ENCODE peak calls at places on chromosomes 1 and 21, in four cellular contexts. One of them, this sample, is unnamed.

GRCh38 chr1:173853074-173853473 is 14.7 kb downstream of the GAS5 start:
- DNase-seq in A549: no peak
- DNase-seq in SK-N-SH: no peak
- DNase-seq in stimulated activated CD4-positive, alpha-beta T cell treated with anti-CD3 and anti-CD28 coated beads, TNF-alpha, amount 100 ng/mL, for 24 hours: no peak
- DNase-seq in this sample: no peak

GRCh38 chr1:69157046-69157756 is 410.5 kb upstream of the LRRC7 start:
- DNase-seq in stimulated activated CD4-positive, alpha-beta T cell treated with anti-CD3 and anti-CD28 coated beads, TNF-alpha, amount 100 ng/mL, for 24 hours: no peak
- DNase-seq in A549: no peak
- DNase-seq in SK-N-SH: no peak
- DNase-seq in this sample: no peak

GRCh38 chr1:20322081-20322824 is 31.6 kb downstream of the VWA5B1 start:
- DNase-seq in A549: no peak
- DNase-seq in stimulated activated CD4-positive, alpha-beta T cell treated with anti-CD3 and anti-CD28 coated beads, TNF-alpha, amount 100 ng/mL, for 24 hours: peak
- DNase-seq in SK-N-SH: no peak
- DNase-seq in this sample: no peak

GRCh38 chr1:196797891-196798290 is 21.6 kb upstream of the CFHR1 start:
- DNase-seq in SK-N-SH: no peak
- DNase-seq in stimulated activated CD4-positive, alpha-beta T cell treated with anti-CD3 and anti-CD28 coated beads, TNF-alpha, amount 100 ng/mL, for 24 hours: no peak
- DNase-seq in A549: no peak
- DNase-seq in this sample: no peak

GRCh38 chr1:222283147-222283768 is 264.6 kb downstream of the HHIPL2 start:
- DNase-seq in A549: no peak
- DNase-seq in SK-N-SH: no peak
- DNase-seq in stimulated activated CD4-positive, alpha-beta T cell treated with anti-CD3 and anti-CD28 coated beads, TNF-alpha, amount 100 ng/mL, for 24 hours: no peak
- DNase-seq in this sample: no peak

GRCh38 chr1:1889090-1889750 is 1.7 kb downstream of the GNB1 start:
- DNase-seq in stimulated activated CD4-positive, alpha-beta T cell treated with anti-CD3 and anti-CD28 coated beads, TNF-alpha, amount 100 ng/mL, for 24 hours: no peak
- DNase-seq in A549: no peak
- DNase-seq in SK-N-SH: no peak
- DNase-seq in this sample: no peak

GRCh38 chr1:168628807-168629206 is 52.4 kb downstream of the XCL1 start:
- DNase-seq in stimulated activated CD4-positive, alpha-beta T cell treated with anti-CD3 and anti-CD28 coated beads, TNF-alpha, amount 100 ng/mL, for 24 hours: no peak
- DNase-seq in A549: peak
- DNase-seq in SK-N-SH: no peak
- DNase-seq in this sample: no peak

GRCh38 chr21:30839304-30839703 is 9.7 kb upstream of the KRTAP7-1 start:
- DNase-seq in A549: no peak
- DNase-seq in SK-N-SH: peak
- DNase-seq in stimulated activated CD4-positive, alpha-beta T cell treated with anti-CD3 and anti-CD28 coated beads, TNF-alpha, amount 100 ng/mL, for 24 hours: peak
- DNase-seq in this sample: peak

GRCh38 chr1:152479792-152480595 is 30.6 kb upstream of the LCE5A start:
- DNase-seq in SK-N-SH: peak
- DNase-seq in A549: peak
- DNase-seq in stimulated activated CD4-positive, alpha-beta T cell treated with anti-CD3 and anti-CD28 coated beads, TNF-alpha, amount 100 ng/mL, for 24 hours: no peak
- DNase-seq in this sample: peak

GRCh38 chr21:45279446-45280177 is 8.1 kb downstream of the POFUT2 start:
- DNase-seq in SK-N-SH: no peak
- DNase-seq in stimulated activated CD4-positive, alpha-beta T cell treated with anti-CD3 and anti-CD28 coated beads, TNF-alpha, amount 100 ng/mL, for 24 hours: no peak
- DNase-seq in A549: no peak
- DNase-seq in this sample: no peak

GRCh38 chr1:159532922-159533321 is 2.9 kb downstream of the OR10J5 start:
- DNase-seq in stimulated activated CD4-positive, alpha-beta T cell treated with anti-CD3 and anti-CD28 coated beads, TNF-alpha, amount 100 ng/mL, for 24 hours: no peak
- DNase-seq in SK-N-SH: no peak
- DNase-seq in A549: no peak
- DNase-seq in this sample: no peak

GRCh38 chr1:25543425-25544242 is at the start of gene LDLRAP1:
- DNase-seq in SK-N-SH: peak
- DNase-seq in stimulated activated CD4-positive, alpha-beta T cell treated with anti-CD3 and anti-CD28 coated beads, TNF-alpha, amount 100 ng/mL, for 24 hours: peak
- DNase-seq in A549: peak
- DNase-seq in this sample: peak

GRCh38 chr1:41846595-41846994 is 72.1 kb downstream of the HIVEP3 start:
- DNase-seq in stimulated activated CD4-positive, alpha-beta T cell treated with anti-CD3 and anti-CD28 coated beads, TNF-alpha, amount 100 ng/mL, for 24 hours: no peak
- DNase-seq in SK-N-SH: no peak
- DNase-seq in A549: no peak
- DNase-seq in this sample: no peak

GRCh38 chr1:119376594-119376993 is 8.0 kb downstream of the HAO2 start:
- DNase-seq in SK-N-SH: no peak
- DNase-seq in A549: no peak
- DNase-seq in stimulated activated CD4-positive, alpha-beta T cell treated with anti-CD3 and anti-CD28 coated beads, TNF-alpha, amount 100 ng/mL, for 24 hours: no peak
- DNase-seq in this sample: no peak

GRCh38 chr1:31201871-31202270 is 37.8 kb downstream of the NKAIN1 start:
- DNase-seq in stimulated activated CD4-positive, alpha-beta T cell treated with anti-CD3 and anti-CD28 coated beads, TNF-alpha, amount 100 ng/mL, for 24 hours: no peak
- DNase-seq in A549: no peak
- DNase-seq in SK-N-SH: peak
- DNase-seq in this sample: no peak

GRCh38 chr1:174358786-174359453 is 88.8 kb upstream of the GPR52 start:
- DNase-seq in A549: no peak
- DNase-seq in stimulated activated CD4-positive, alpha-beta T cell treated with anti-CD3 and anti-CD28 coated beads, TNF-alpha, amount 100 ng/mL, for 24 hours: no peak
- DNase-seq in SK-N-SH: no peak
- DNase-seq in this sample: no peak

GRCh38 chr1:156422602-156423091 is 53.6 kb downstream of the RHBG start:
- DNase-seq in stimulated activated CD4-positive, alpha-beta T cell treated with anti-CD3 and anti-CD28 coated beads, TNF-alpha, amount 100 ng/mL, for 24 hours: no peak
- DNase-seq in SK-N-SH: no peak
- DNase-seq in A549: no peak
- DNase-seq in this sample: no peak

GRCh38 chr1:207619833-207620572 is 24.9 kb upstream of the CR1L start:
- DNase-seq in stimulated activated CD4-positive, alpha-beta T cell treated with anti-CD3 and anti-CD28 coated beads, TNF-alpha, amount 100 ng/mL, for 24 hours: peak
- DNase-seq in A549: peak
- DNase-seq in SK-N-SH: peak
- DNase-seq in this sample: peak

GRCh38 chr1:160256396-160257046 is 5.8 kb downstream of the DCAF8 start:
- DNase-seq in stimulated activated CD4-positive, alpha-beta T cell treated with anti-CD3 and anti-CD28 coated beads, TNF-alpha, amount 100 ng/mL, for 24 hours: no peak
- DNase-seq in SK-N-SH: no peak
- DNase-seq in A549: no peak
- DNase-seq in this sample: no peak

GRCh38 chr1:9341301-9341845 is 48.7 kb downstream of the SPSB1 start:
- DNase-seq in A549: no peak
- DNase-seq in SK-N-SH: no peak
- DNase-seq in stimulated activated CD4-positive, alpha-beta T cell treated with anti-CD3 and anti-CD28 coated beads, TNF-alpha, amount 100 ng/mL, for 24 hours: no peak
- DNase-seq in this sample: no peak

GRCh38 chr21:35649186-35649585 is 411.1 kb downstream of the SETD4 start:
- DNase-seq in SK-N-SH: no peak
- DNase-seq in A549: no peak
- DNase-seq in stimulated activated CD4-positive, alpha-beta T cell treated with anti-CD3 and anti-CD28 coated beads, TNF-alpha, amount 100 ng/mL, for 24 hours: no peak
- DNase-seq in this sample: no peak

GRCh38 chr1:165641276-165641987 is 10.4 kb downstream of the MGST3 start:
- DNase-seq in A549: no peak
- DNase-seq in stimulated activated CD4-positive, alpha-beta T cell treated with anti-CD3 and anti-CD28 coated beads, TNF-alpha, amount 100 ng/mL, for 24 hours: no peak
- DNase-seq in SK-N-SH: no peak
- DNase-seq in this sample: no peak

GRCh38 chr1:18480315-18481189 is at the start of gene KLHDC7A:
- DNase-seq in SK-N-SH: no peak
- DNase-seq in A549: peak
- DNase-seq in stimulated activated CD4-positive, alpha-beta T cell treated with anti-CD3 and anti-CD28 coated beads, TNF-alpha, amount 100 ng/mL, for 24 hours: no peak
- DNase-seq in this sample: peak

GRCh38 chr21:36263797-36264196 is 56.2 kb upstream of the MORC3 start:
- DNase-seq in stimulated activated CD4-positive, alpha-beta T cell treated with anti-CD3 and anti-CD28 coated beads, TNF-alpha, amount 100 ng/mL, for 24 hours: no peak
- DNase-seq in A549: no peak
- DNase-seq in SK-N-SH: no peak
- DNase-seq in this sample: no peak

GRCh38 chr1:76299036-76299435 is 224.5 kb downstream of the ST6GALNAC3 start:
- DNase-seq in stimulated activated CD4-positive, alpha-beta T cell treated with anti-CD3 and anti-CD28 coated beads, TNF-alpha, amount 100 ng/mL, for 24 hours: no peak
- DNase-seq in A549: no peak
- DNase-seq in SK-N-SH: no peak
- DNase-seq in this sample: no peak

GRCh38 chr1:155499953-155500621 is 62.5 kb downstream of the ASH1L start:
- DNase-seq in SK-N-SH: peak
- DNase-seq in A549: no peak
- DNase-seq in stimulated activated CD4-positive, alpha-beta T cell treated with anti-CD3 and anti-CD28 coated beads, TNF-alpha, amount 100 ng/mL, for 24 hours: no peak
- DNase-seq in this sample: no peak

GRCh38 chr1:175373786-175374623 is 181.4 kb upstream of the KIAA0040 start:
- DNase-seq in SK-N-SH: peak
- DNase-seq in stimulated activated CD4-positive, alpha-beta T cell treated with anti-CD3 and anti-CD28 coated beads, TNF-alpha, amount 100 ng/mL, for 24 hours: no peak
- DNase-seq in A549: peak
- DNase-seq in this sample: peak

This sample was measured in HepG2.